ENCODE peak calls at places on chromosomes 7 and 10, in nine cellular contexts. One of them, this sample, is unnamed. For H3K9me3, the result is how much of the 10 kb centered on the place peaks cover.

GRCh38 chr10:129624526-129624925 is 157.5 kb downstream of the MGMT start:
- DNase-seq in fibroblast of lung: no peak
- DNase-seq in suprapubic skin: no peak
- DNase-seq in sigmoid colon: no peak
- DNase-seq in neuronal stem cell: no peak
- DNase-seq in CD4-positive, CD25-positive, alpha-beta regulatory T cell: no peak
- DNase-seq in MM.1S: no peak
- DNase-seq in testis: no peak
- DNase-seq in breast epithelium: no peak
- DNase-seq in this sample: no peak

GRCh38 chr10:124993728-124994451 is 52.0 kb downstream of the ZRANB1 start:
- DNase-seq in fibroblast of lung: no peak
- DNase-seq in suprapubic skin: no peak
- DNase-seq in sigmoid colon: no peak
- DNase-seq in neuronal stem cell: no peak
- DNase-seq in CD4-positive, CD25-positive, alpha-beta regulatory T cell: no peak
- DNase-seq in MM.1S: no peak
- DNase-seq in testis: peak
- DNase-seq in breast epithelium: peak
- DNase-seq in this sample: no peak

GRCh38 chr10:75977146-75977545 is 545.7 kb downstream of the LRMDA start:
- DNase-seq in fibroblast of lung: no peak
- DNase-seq in suprapubic skin: no peak
- DNase-seq in sigmoid colon: no peak
- DNase-seq in neuronal stem cell: no peak
- DNase-seq in CD4-positive, CD25-positive, alpha-beta regulatory T cell: no peak
- DNase-seq in MM.1S: no peak
- DNase-seq in testis: no peak
- DNase-seq in breast epithelium: no peak
- DNase-seq in this sample: no peak

GRCh38 chr7:55365103-55365679 is at the start of gene LANCL2:
- DNase-seq in fibroblast of lung: peak
- DNase-seq in suprapubic skin: peak
- DNase-seq in sigmoid colon: no peak
- DNase-seq in neuronal stem cell: peak
- DNase-seq in CD4-positive, CD25-positive, alpha-beta regulatory T cell: peak
- DNase-seq in MM.1S: no peak
- DNase-seq in testis: peak
- DNase-seq in breast epithelium: no peak
- DNase-seq in this sample: no peak

GRCh38 chr10:59876695-59877094 is 29.7 kb downstream of the CCDC6 start:
- DNase-seq in fibroblast of lung: peak
- DNase-seq in suprapubic skin: no peak
- DNase-seq in sigmoid colon: no peak
- DNase-seq in neuronal stem cell: no peak
- DNase-seq in CD4-positive, CD25-positive, alpha-beta regulatory T cell: no peak
- DNase-seq in MM.1S: no peak
- DNase-seq in testis: no peak
- DNase-seq in breast epithelium: no peak
- DNase-seq in this sample: no peak

GRCh38 chr10:13769926-13770325 is 183.2 kb downstream of the PRPF18 start:
- DNase-seq in fibroblast of lung: peak
- DNase-seq in suprapubic skin: no peak
- DNase-seq in sigmoid colon: no peak
- DNase-seq in neuronal stem cell: no peak
- DNase-seq in CD4-positive, CD25-positive, alpha-beta regulatory T cell: no peak
- DNase-seq in MM.1S: no peak
- DNase-seq in testis: no peak
- DNase-seq in breast epithelium: peak
- DNase-seq in this sample: no peak

GRCh38 chr10:100872034-100872791 is 40.5 kb upstream of the SLF2 start:
- DNase-seq in fibroblast of lung: peak
- DNase-seq in suprapubic skin: no peak
- DNase-seq in sigmoid colon: no peak
- DNase-seq in neuronal stem cell: no peak
- DNase-seq in CD4-positive, CD25-positive, alpha-beta regulatory T cell: peak
- DNase-seq in MM.1S: peak
- DNase-seq in testis: peak
- DNase-seq in breast epithelium: no peak
- DNase-seq in this sample: no peak

GRCh38 chr7:101186194-101186593 is 6.1 kb upstream of the NAT16 start:
- DNase-seq in fibroblast of lung: no peak
- DNase-seq in suprapubic skin: no peak
- DNase-seq in sigmoid colon: no peak
- DNase-seq in neuronal stem cell: no peak
- DNase-seq in CD4-positive, CD25-positive, alpha-beta regulatory T cell: no peak
- DNase-seq in MM.1S: no peak
- DNase-seq in testis: no peak
- DNase-seq in breast epithelium: no peak
- DNase-seq in this sample: no peak

GRCh38 chr7:148772297-148773089 is 73.8 kb downstream of the CUL1 start:
- DNase-seq in fibroblast of lung: peak
- DNase-seq in suprapubic skin: no peak
- DNase-seq in sigmoid colon: no peak
- DNase-seq in neuronal stem cell: no peak
- DNase-seq in CD4-positive, CD25-positive, alpha-beta regulatory T cell: peak
- DNase-seq in MM.1S: peak
- DNase-seq in testis: no peak
- DNase-seq in breast epithelium: no peak
- DNase-seq in this sample: no peak

GRCh38 chr7:1693991-1694524 is 24.0 kb downstream of the ELFN1 start:
- DNase-seq in fibroblast of lung: peak
- DNase-seq in suprapubic skin: peak
- DNase-seq in sigmoid colon: peak
- DNase-seq in neuronal stem cell: peak
- DNase-seq in CD4-positive, CD25-positive, alpha-beta regulatory T cell: no peak
- DNase-seq in MM.1S: no peak
- DNase-seq in testis: peak
- DNase-seq in breast epithelium: peak
- DNase-seq in this sample: no peak

GRCh38 chr10:118482393-118483331 is 112.8 kb downstream of the PRLHR start:
- DNase-seq in fibroblast of lung: no peak
- DNase-seq in suprapubic skin: no peak
- DNase-seq in sigmoid colon: no peak
- DNase-seq in neuronal stem cell: no peak
- DNase-seq in CD4-positive, CD25-positive, alpha-beta regulatory T cell: no peak
- DNase-seq in MM.1S: no peak
- DNase-seq in testis: no peak
- DNase-seq in breast epithelium: no peak
- DNase-seq in this sample: no peak

GRCh38 chr10:129897851-129898463 is 66.1 kb downstream of the EBF3 start:
- DNase-seq in fibroblast of lung: no peak
- DNase-seq in suprapubic skin: no peak
- DNase-seq in sigmoid colon: no peak
- DNase-seq in neuronal stem cell: no peak
- DNase-seq in CD4-positive, CD25-positive, alpha-beta regulatory T cell: no peak
- DNase-seq in MM.1S: no peak
- DNase-seq in testis: no peak
- DNase-seq in breast epithelium: no peak
- DNase-seq in this sample: no peak

GRCh38 chr10:121216295-121216694 is 365.1 kb downstream of the WDR11 start:
- DNase-seq in fibroblast of lung: no peak
- DNase-seq in suprapubic skin: no peak
- DNase-seq in sigmoid colon: no peak
- DNase-seq in neuronal stem cell: no peak
- DNase-seq in CD4-positive, CD25-positive, alpha-beta regulatory T cell: no peak
- DNase-seq in MM.1S: no peak
- DNase-seq in testis: no peak
- DNase-seq in breast epithelium: no peak
- DNase-seq in this sample: no peak

GRCh38 chr7:96819111-96819700 is 109.6 kb upstream of the SEM1 start:
- DNase-seq in fibroblast of lung: no peak
- DNase-seq in suprapubic skin: no peak
- DNase-seq in sigmoid colon: no peak
- DNase-seq in neuronal stem cell: no peak
- DNase-seq in CD4-positive, CD25-positive, alpha-beta regulatory T cell: no peak
- DNase-seq in MM.1S: no peak
- DNase-seq in testis: no peak
- DNase-seq in breast epithelium: no peak
- DNase-seq in this sample: no peak

GRCh38 chr10:85624511-85624910 is 742.1 kb downstream of the GRID1 start:
- DNase-seq in fibroblast of lung: no peak
- DNase-seq in suprapubic skin: no peak
- DNase-seq in sigmoid colon: no peak
- DNase-seq in neuronal stem cell: no peak
- DNase-seq in CD4-positive, CD25-positive, alpha-beta regulatory T cell: no peak
- DNase-seq in MM.1S: no peak
- DNase-seq in testis: no peak
- DNase-seq in breast epithelium: no peak
- DNase-seq in this sample: no peak

GRCh38 chr10:94066411-94066810 is 72.7 kb downstream of the PLCE1 start:
- DNase-seq in fibroblast of lung: peak
- DNase-seq in suprapubic skin: no peak
- DNase-seq in sigmoid colon: no peak
- DNase-seq in neuronal stem cell: peak
- DNase-seq in CD4-positive, CD25-positive, alpha-beta regulatory T cell: no peak
- DNase-seq in MM.1S: peak
- DNase-seq in testis: peak
- DNase-seq in breast epithelium: no peak
- DNase-seq in this sample: no peak

GRCh38 chr7:16688249-16688648 is 42.3 kb downstream of the BZW2 start:
- DNase-seq in fibroblast of lung: no peak
- DNase-seq in suprapubic skin: no peak
- DNase-seq in sigmoid colon: no peak
- DNase-seq in neuronal stem cell: no peak
- DNase-seq in CD4-positive, CD25-positive, alpha-beta regulatory T cell: no peak
- DNase-seq in MM.1S: no peak
- DNase-seq in testis: no peak
- DNase-seq in breast epithelium: no peak
- DNase-seq in this sample: no peak

GRCh38 chr7:71442492-71443196 is 310.7 kb downstream of the GALNT17 start:
- DNase-seq in fibroblast of lung: no peak
- DNase-seq in suprapubic skin: no peak
- DNase-seq in sigmoid colon: no peak
- DNase-seq in neuronal stem cell: no peak
- DNase-seq in CD4-positive, CD25-positive, alpha-beta regulatory T cell: no peak
- DNase-seq in MM.1S: peak
- DNase-seq in testis: no peak
- DNase-seq in breast epithelium: no peak
- DNase-seq in this sample: no peak
- H3K9me3 ChIP-seq in fibroblast of lung: under half
- H3K9me3 ChIP-seq in suprapubic skin: under half
- H3K9me3 ChIP-seq in sigmoid colon: under half
- H3K9me3 ChIP-seq in neuronal stem cell: under half
- H3K9me3 ChIP-seq in CD4-positive, CD25-positive, alpha-beta regulatory T cell: under half
- H3K9me3 ChIP-seq in MM.1S: under half
- H3K9me3 ChIP-seq in testis: under half
- H3K9me3 ChIP-seq in breast epithelium: under half
- H3K9me3 ChIP-seq in this sample: under half

DNA sequence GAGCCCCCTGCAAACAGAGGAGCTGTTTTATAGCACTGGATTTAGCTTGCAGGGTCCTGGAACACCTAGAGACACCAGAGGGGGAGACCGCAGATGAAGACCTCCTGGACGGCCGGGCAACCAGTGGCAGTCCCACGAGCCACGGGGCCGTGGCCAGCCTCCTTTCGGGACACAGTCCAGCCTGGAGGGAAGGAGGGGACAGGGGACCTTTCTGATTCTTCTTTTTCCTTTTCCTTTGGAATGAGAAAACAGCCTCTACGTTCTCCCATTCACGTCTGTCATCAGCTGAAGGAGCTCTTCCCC is 35.4 kb upstream of the FAM20C start:
- DNase-seq in fibroblast of lung: no peak
- DNase-seq in suprapubic skin: no peak
- DNase-seq in sigmoid colon: no peak
- DNase-seq in neuronal stem cell: no peak
- DNase-seq in CD4-positive, CD25-positive, alpha-beta regulatory T cell: no peak
- DNase-seq in MM.1S: no peak
- DNase-seq in testis: no peak
- DNase-seq in breast epithelium: no peak
- DNase-seq in this sample: no peak
- H3K9me3 ChIP-seq in fibroblast of lung: under half
- H3K9me3 ChIP-seq in suprapubic skin: under half
- H3K9me3 ChIP-seq in sigmoid colon: under half
- H3K9me3 ChIP-seq in neuronal stem cell: under half
- H3K9me3 ChIP-seq in CD4-positive, CD25-positive, alpha-beta regulatory T cell: under half
- H3K9me3 ChIP-seq in MM.1S: under half
- H3K9me3 ChIP-seq in testis: under half
- H3K9me3 ChIP-seq in breast epithelium: under half
- H3K9me3 ChIP-seq in this sample: under half

GRCh38 chr7:47269466-47269836 is 312.5 kb downstream of the TNS3 start:
- DNase-seq in fibroblast of lung: no peak
- DNase-seq in suprapubic skin: no peak
- DNase-seq in sigmoid colon: no peak
- DNase-seq in neuronal stem cell: no peak
- DNase-seq in CD4-positive, CD25-positive, alpha-beta regulatory T cell: no peak
- DNase-seq in MM.1S: no peak
- DNase-seq in testis: no peak
- DNase-seq in breast epithelium: no peak
- DNase-seq in this sample: no peak

GRCh38 chr7:47271749-47272148 is 310.2 kb downstream of the TNS3 start:
- DNase-seq in fibroblast of lung: peak
- DNase-seq in suprapubic skin: no peak
- DNase-seq in sigmoid colon: no peak
- DNase-seq in neuronal stem cell: no peak
- DNase-seq in CD4-positive, CD25-positive, alpha-beta regulatory T cell: no peak
- DNase-seq in MM.1S: no peak
- DNase-seq in testis: no peak
- DNase-seq in breast epithelium: no peak
- DNase-seq in this sample: no peak

GRCh38 chr7:47268826-47269465 is 313.0 kb downstream of the TNS3 start:
- DNase-seq in fibroblast of lung: no peak
- DNase-seq in suprapubic skin: no peak
- DNase-seq in sigmoid colon: no peak
- DNase-seq in neuronal stem cell: no peak
- DNase-seq in CD4-positive, CD25-positive, alpha-beta regulatory T cell: no peak
- DNase-seq in MM.1S: no peak
- DNase-seq in testis: no peak
- DNase-seq in breast epithelium: no peak
- DNase-seq in this sample: no peak

GRCh38 chr7:47273974-47274766 is 307.7 kb downstream of the TNS3 start:
- DNase-seq in fibroblast of lung: no peak
- DNase-seq in suprapubic skin: no peak
- DNase-seq in sigmoid colon: no peak
- DNase-seq in neuronal stem cell: no peak
- DNase-seq in CD4-positive, CD25-positive, alpha-beta regulatory T cell: no peak
- DNase-seq in MM.1S: no peak
- DNase-seq in testis: no peak
- DNase-seq in breast epithelium: no peak
- DNase-seq in this sample: no peak

GRCh38 chr7:47273088-47273487 is 308.8 kb downstream of the TNS3 start:
- DNase-seq in fibroblast of lung: no peak
- DNase-seq in suprapubic skin: no peak
- DNase-seq in sigmoid colon: no peak
- DNase-seq in neuronal stem cell: no peak
- DNase-seq in CD4-positive, CD25-positive, alpha-beta regulatory T cell: no peak
- DNase-seq in MM.1S: no peak
- DNase-seq in testis: no peak
- DNase-seq in breast epithelium: no peak
- DNase-seq in this sample: no peak
- H3K9me3 ChIP-seq in fibroblast of lung: under half
- H3K9me3 ChIP-seq in suprapubic skin: under half
- H3K9me3 ChIP-seq in sigmoid colon: under half
- H3K9me3 ChIP-seq in neuronal stem cell: under half
- H3K9me3 ChIP-seq in CD4-positive, CD25-positive, alpha-beta regulatory T cell: under half
- H3K9me3 ChIP-seq in MM.1S: under half
- H3K9me3 ChIP-seq in testis: under half
- H3K9me3 ChIP-seq in breast epithelium: under half
- H3K9me3 ChIP-seq in this sample: under half

DNA sequence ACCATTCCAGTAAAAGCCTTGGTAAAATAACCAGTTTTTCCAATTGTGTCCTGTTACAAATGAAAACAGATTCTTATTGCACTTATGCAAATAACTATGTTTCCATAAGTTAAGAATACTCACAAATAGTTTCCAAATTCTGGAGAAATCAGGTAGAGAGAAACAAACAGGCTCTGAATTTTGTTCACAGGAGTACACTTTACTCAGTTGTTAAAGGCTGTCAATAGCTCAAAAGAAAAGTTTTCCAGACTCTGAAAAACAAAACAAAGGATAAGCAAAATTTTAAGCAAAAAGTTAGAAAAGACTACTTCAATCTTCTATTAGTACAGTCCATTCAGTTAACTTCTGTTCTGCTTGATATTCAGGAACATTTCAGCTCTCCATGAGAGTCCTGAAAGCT is 32.8 kb upstream of the ZNF365 start:
- DNase-seq in fibroblast of lung: peak
- DNase-seq in suprapubic skin: no peak
- DNase-seq in sigmoid colon: no peak
- DNase-seq in neuronal stem cell: no peak
- DNase-seq in CD4-positive, CD25-positive, alpha-beta regulatory T cell: no peak
- DNase-seq in MM.1S: no peak
- DNase-seq in testis: no peak
- DNase-seq in breast epithelium: no peak
- DNase-seq in this sample: no peak
- H3K9me3 ChIP-seq in fibroblast of lung: under half
- H3K9me3 ChIP-seq in suprapubic skin: under half
- H3K9me3 ChIP-seq in sigmoid colon: under half
- H3K9me3 ChIP-seq in neuronal stem cell: under half
- H3K9me3 ChIP-seq in CD4-positive, CD25-positive, alpha-beta regulatory T cell: under half
- H3K9me3 ChIP-seq in MM.1S: under half
- H3K9me3 ChIP-seq in testis: under half
- H3K9me3 ChIP-seq in breast epithelium: under half
- H3K9me3 ChIP-seq in this sample: under half